ENCODE peak calls at places on chromosomes 7 and 10, in five cellular contexts. C, M, W, A and V are unnamed samples.

GRCh38 chr10:49327036-49327813 is 28.3 kb downstream of the C10orf71 start:
- DNase-seq in C (no peak), A (no peak), W (no peak), M (no peak), V (no peak)

GRCh38 chr7:20019757-20020432 is 197.3 kb downstream of the MACC1 start:
- DNase-seq in A (no peak), C (no peak), M (no peak), W (no peak), V (no peak)

GRCh38 chr7:27239780-27240731 is 2.5 kb upstream of the EVX1 start:
- DNase-seq in W (no peak), C (no peak), M (no peak), A (no peak), V (no peak)

GRCh38 chr10:30816144-30816811 is 186.7 kb upstream of the LYZL2 start:
- DNase-seq in W (no peak), M (no peak), A (no peak), C (no peak), V (no peak)

GRCh38 chr10:15387021-15387420 is 15.9 kb upstream of the FAM171A1 start:
- DNase-seq in A (no peak), M (no peak), W (no peak), C (no peak), V (no peak)

GRCh38 chr10:95728535-95728934 is 27.4 kb upstream of the ENTPD1 start:
- DNase-seq in A (no peak), W (no peak), C (no peak), M (no peak), V (no peak)

GRCh38 chr7:27677912-27678612 is 15.4 kb upstream of the HIBADH start:
- DNase-seq in C (peak), W (no peak), M (no peak), A (peak), V (no peak)

GRCh38 chr10:32237644-32238345 is 109.2 kb downstream of the EPC1 start:
- DNase-seq in W (no peak), C (no peak), M (no peak), A (no peak), V (no peak)

GRCh38 chr10:5504146-5505072 is 5.0 kb upstream of the CALML5 start:
- DNase-seq in C (no peak), W (peak), A (no peak), M (no peak), V (peak)

GRCh38 chr10:28801247-28801646 is 123.9 kb downstream of the BAMBI start:
- DNase-seq in M (no peak), A (no peak), W (no peak), C (no peak), V (no peak)

GRCh38 chr7:19491821-19492452 is 216.9 kb downstream of the POLR1F start:
- DNase-seq in A (peak), W (no peak), M (no peak), C (peak), V (no peak)

GRCh38 chr10:52485486-52485885 is 171.4 kb downstream of the DKK1 start:
- DNase-seq in M (no peak), A (no peak), C (no peak), W (no peak), V (no peak)

GRCh38 chr10:63757067-63757466 is 235.9 kb downstream of the REEP3 start:
- DNase-seq in M (no peak), W (no peak), C (no peak), A (peak), V (no peak)

GRCh38 chr10:70695241-70696030 is 23.1 kb downstream of the ADAMTS14 start:
- DNase-seq in A (no peak), W (no peak), M (no peak), C (no peak), V (no peak)

GRCh38 chr10:49508249-49508648 is 30.7 kb downstream of the ERCC6 start:
- DNase-seq in C (no peak), W (no peak), A (no peak), M (no peak), V (no peak)

GRCh38 chr7:149284343-149284742 is 22.3 kb downstream of the ZNF783 start:
- DNase-seq in W (peak), M (no peak), C (no peak), A (no peak), V (no peak)

GRCh38 chr7:25454562-25455031 is 226.3 kb upstream of the NPVF start:
- DNase-seq in M (no peak), C (no peak), A (no peak), W (no peak), V (no peak)

GRCh38 chr10:3173173-3173878 is 744 bp upstream of the PITRM1 start:
- DNase-seq in C (no peak), M (no peak), W (no peak), A (no peak), V (peak)